ENCODE peak calls at places on chromosomes 3 and 15, in seven cellular contexts. One of them, this sample, is unnamed.

GRCh38 chr3:127065561-127066270 is 82.8 kb downstream of the PLXNA1 start:
- DNase-seq in K562: no peak
- DNase-seq in SK-N-SH: no peak
- DNase-seq in GM12891: no peak
- DNase-seq in H1: no peak
- DNase-seq in GM12878: no peak
- DNase-seq in HepG2: no peak
- DNase-seq in this sample: no peak

GRCh38 chr3:167978071-167978470 is 117.7 kb downstream of the GOLIM4 start:
- DNase-seq in K562: peak; percentile 14
- DNase-seq in SK-N-SH: no peak
- DNase-seq in GM12891: no peak
- DNase-seq in H1: no peak
- DNase-seq in GM12878: no peak
- DNase-seq in HepG2: no peak
- DNase-seq in this sample: no peak

GRCh38 chr3:16522820-16523219 is 9.3 kb upstream of the RFTN1 start:
- DNase-seq in K562: no peak
- DNase-seq in SK-N-SH: no peak
- DNase-seq in GM12891: no peak
- DNase-seq in H1: no peak
- DNase-seq in GM12878: no peak
- DNase-seq in HepG2: no peak
- DNase-seq in this sample: no peak

GRCh38 chr3:9216736-9217135 is 32.7 kb downstream of the SRGAP3 start:
- DNase-seq in K562: no peak
- DNase-seq in SK-N-SH: no peak
- DNase-seq in GM12891: no peak
- DNase-seq in H1: no peak
- DNase-seq in GM12878: no peak
- DNase-seq in HepG2: no peak
- DNase-seq in this sample: no peak

GRCh38 chr15:71730277-71731144 is 79.8 kb upstream of the NR2E3 start:
- DNase-seq in K562: peak; percentile 57
- DNase-seq in SK-N-SH: peak; percentile 71
- DNase-seq in GM12891: peak; percentile 47
- DNase-seq in H1: peak; percentile 54
- DNase-seq in GM12878: no peak
- DNase-seq in HepG2: peak; percentile 50
- DNase-seq in this sample: peak; percentile 28

GRCh38 chr3:132001036-132001435 is 33.8 kb downstream of the CPNE4 start:
- DNase-seq in K562: no peak
- DNase-seq in SK-N-SH: no peak
- DNase-seq in GM12891: no peak
- DNase-seq in H1: no peak
- DNase-seq in GM12878: no peak
- DNase-seq in HepG2: no peak
- DNase-seq in this sample: no peak

GRCh38 chr3:47885168-47885567 is 82.2 kb downstream of the DHX30 start:
- DNase-seq in K562: no peak
- DNase-seq in SK-N-SH: no peak
- DNase-seq in GM12891: no peak
- DNase-seq in H1: no peak
- DNase-seq in GM12878: no peak
- DNase-seq in HepG2: no peak
- DNase-seq in this sample: no peak

GRCh38 chr3:128217702-128218475 is 64.6 kb downstream of the EEFSEC start:
- DNase-seq in K562: no peak
- DNase-seq in SK-N-SH: peak; percentile 41
- DNase-seq in GM12891: no peak
- DNase-seq in H1: no peak
- DNase-seq in GM12878: peak; percentile 20
- DNase-seq in HepG2: peak; percentile 8
- DNase-seq in this sample: no peak

GRCh38 chr15:47737424-47737823 is 20.1 kb downstream of the SEMA6D start:
- DNase-seq in K562: no peak
- DNase-seq in SK-N-SH: no peak
- DNase-seq in GM12891: no peak
- DNase-seq in H1: no peak
- DNase-seq in GM12878: no peak
- DNase-seq in HepG2: no peak
- DNase-seq in this sample: no peak

GRCh38 chr3:114445233-114445632 is 151.4 kb downstream of the TIGIT start:
- DNase-seq in K562: no peak
- DNase-seq in SK-N-SH: no peak
- DNase-seq in GM12891: no peak
- DNase-seq in H1: no peak
- DNase-seq in GM12878: no peak
- DNase-seq in HepG2: no peak
- DNase-seq in this sample: no peak

GRCh38 chr3:132016061-132017041 is 18.5 kb downstream of the CPNE4 start:
- DNase-seq in K562: no peak
- DNase-seq in SK-N-SH: no peak
- DNase-seq in GM12891: no peak
- DNase-seq in H1: no peak
- DNase-seq in GM12878: no peak
- DNase-seq in HepG2: no peak
- DNase-seq in this sample: no peak

GRCh38 chr3:71195492-71195891 is 388.0 kb downstream of the FOXP1 start:
- DNase-seq in K562: no peak
- DNase-seq in SK-N-SH: no peak
- DNase-seq in GM12891: no peak
- DNase-seq in H1: no peak
- DNase-seq in GM12878: no peak
- DNase-seq in HepG2: peak; percentile 28
- DNase-seq in this sample: no peak

GRCh38 chr3:48694610-48695051 is 8.9 kb upstream of the NCKIPSD start:
- DNase-seq in K562: no peak
- DNase-seq in SK-N-SH: peak; percentile 41
- DNase-seq in GM12891: no peak
- DNase-seq in H1: no peak
- DNase-seq in GM12878: no peak
- DNase-seq in HepG2: no peak
- DNase-seq in this sample: no peak

GRCh38 chr15:36390491-36390890 is 188.9 kb upstream of the CDIN1 start:
- DNase-seq in K562: no peak
- DNase-seq in SK-N-SH: peak; percentile 56
- DNase-seq in GM12891: no peak
- DNase-seq in H1: no peak
- DNase-seq in GM12878: no peak
- DNase-seq in HepG2: no peak
- DNase-seq in this sample: no peak

GRCh38 chr3:183108002-183108449 is 8.7 kb upstream of the MCCC1 start:
- DNase-seq in K562: no peak
- DNase-seq in SK-N-SH: peak; percentile 69
- DNase-seq in GM12891: no peak
- DNase-seq in H1: no peak
- DNase-seq in GM12878: no peak
- DNase-seq in HepG2: no peak
- DNase-seq in this sample: no peak

GRCh38 chr3:186166036-186166435 is 57.1 kb upstream of the ETV5 start:
- DNase-seq in K562: no peak
- DNase-seq in SK-N-SH: no peak
- DNase-seq in GM12891: no peak
- DNase-seq in H1: no peak
- DNase-seq in GM12878: no peak
- DNase-seq in HepG2: no peak
- DNase-seq in this sample: no peak

GRCh38 chr15:55737373-55737772 is 5.6 kb downstream of the PRTG start:
- DNase-seq in K562: no peak
- DNase-seq in SK-N-SH: peak; percentile 20
- DNase-seq in GM12891: no peak
- DNase-seq in H1: no peak
- DNase-seq in GM12878: no peak
- DNase-seq in HepG2: no peak
- DNase-seq in this sample: no peak

DNA sequence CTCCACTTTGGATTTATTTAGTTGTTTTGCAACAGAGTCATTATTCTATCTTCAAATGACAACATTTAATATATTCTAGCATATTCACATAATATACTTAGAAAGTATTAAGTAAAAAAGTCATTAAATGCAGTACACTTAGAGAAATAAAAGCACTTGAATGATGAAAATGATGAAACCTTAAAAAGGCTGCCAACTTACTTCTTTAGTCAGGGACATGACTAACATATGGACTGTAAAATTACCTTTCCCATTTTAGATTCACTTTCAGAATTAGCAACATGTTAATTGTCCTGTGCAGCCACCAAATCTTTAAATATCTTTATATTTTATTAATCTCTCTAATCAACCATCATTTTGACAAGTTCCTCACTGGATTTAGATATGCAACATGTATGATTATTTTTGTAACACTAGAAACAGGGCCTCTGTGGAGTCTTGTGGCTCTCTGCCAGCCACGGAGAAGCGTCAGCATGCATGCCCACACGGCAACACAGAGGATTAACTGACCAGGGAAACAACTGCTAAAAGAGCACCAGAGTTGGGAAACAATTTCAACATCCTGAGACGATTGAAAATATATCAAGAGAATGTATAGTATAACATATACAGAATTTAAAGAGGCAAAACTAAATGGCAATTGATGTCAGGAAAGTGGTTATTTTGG is 95.7 kb downstream of the ANO10 start:
- DNase-seq in K562: no peak
- DNase-seq in SK-N-SH: no peak
- DNase-seq in GM12891: no peak
- DNase-seq in H1: no peak
- DNase-seq in GM12878: no peak
- DNase-seq in HepG2: no peak
- DNase-seq in this sample: no peak
- TF ChIP-seq TAF1 in K562: no peak
- TF ChIP-seq TAF1 in SK-N-SH: no peak
- TF ChIP-seq TAF1 in GM12891: no peak
- TF ChIP-seq TAF1 in H1: no peak
- TF ChIP-seq TAF1 in GM12878: no peak
- TF ChIP-seq TAF1 in HepG2: no peak
- TF ChIP-seq TAF1 in this sample: no peak

DNA sequence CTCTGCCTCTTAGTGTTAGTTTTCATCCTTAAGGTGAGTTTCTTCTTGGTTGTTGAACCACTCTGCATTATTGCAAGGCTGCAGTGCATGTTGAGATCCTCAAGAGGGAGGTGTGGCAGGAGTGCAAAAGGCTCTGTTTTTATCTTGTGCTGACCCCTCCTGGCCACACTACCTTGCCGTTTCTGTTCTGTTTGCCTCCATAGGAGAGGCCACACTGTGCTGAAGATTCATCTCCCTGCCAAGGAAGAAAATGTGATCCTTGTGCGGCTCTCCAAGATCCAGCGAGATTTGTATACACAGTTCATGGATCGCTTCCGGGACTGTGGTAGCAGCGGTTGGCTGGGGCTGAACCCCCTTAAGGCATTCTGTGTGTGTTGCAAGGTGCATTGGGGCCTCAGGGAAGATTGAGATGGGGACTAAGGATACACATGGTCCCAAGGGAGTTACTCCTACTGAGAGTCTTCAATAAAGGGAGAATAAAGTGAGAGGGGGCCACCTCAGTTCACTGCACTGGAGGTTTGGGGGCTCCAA is 33.0 kb upstream of the TEX264 start:
- DNase-seq in K562: peak; percentile 71
- DNase-seq in SK-N-SH: peak; percentile 68
- DNase-seq in GM12891: peak; percentile 50
- DNase-seq in H1: peak; percentile 67
- DNase-seq in GM12878: no peak
- DNase-seq in HepG2: peak; percentile 74
- DNase-seq in this sample: peak; percentile 23
- TF ChIP-seq POLR2AphosphoS5 in K562: no peak
- TF ChIP-seq POLR2AphosphoS5 in SK-N-SH: no peak
- TF ChIP-seq POLR2AphosphoS5 in GM12891: no peak
- TF ChIP-seq POLR2AphosphoS5 in H1: no peak
- TF ChIP-seq POLR2AphosphoS5 in GM12878: no peak
- TF ChIP-seq POLR2AphosphoS5 in HepG2: no peak
- TF ChIP-seq POLR2AphosphoS5 in this sample: no peak

DNA sequence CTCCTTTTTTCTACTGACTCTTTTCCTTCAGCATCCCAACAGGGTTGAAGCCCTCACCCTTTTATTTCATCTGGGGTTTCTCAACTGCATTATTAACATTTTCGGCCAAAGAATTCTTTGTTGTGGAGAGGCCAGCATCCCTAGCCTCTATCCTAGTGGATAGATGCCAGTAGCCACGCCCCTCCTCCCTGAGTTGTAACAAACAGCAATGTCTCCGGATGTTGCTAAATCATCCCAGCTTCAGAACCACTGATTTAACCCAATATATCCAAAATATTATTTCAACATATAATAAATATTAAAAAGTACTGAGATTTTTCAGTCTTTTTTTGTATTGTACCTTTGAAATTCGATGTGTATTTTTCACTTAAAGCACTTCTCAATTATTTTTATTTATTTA is 2.0 kb upstream of the RNF111 start:
- DNase-seq in K562: peak; percentile 17
- DNase-seq in SK-N-SH: no peak
- DNase-seq in GM12891: no peak
- DNase-seq in H1: no peak
- DNase-seq in GM12878: no peak
- DNase-seq in HepG2: peak; percentile 11
- DNase-seq in this sample: no peak
- TF ChIP-seq TAF1 in K562: no peak
- TF ChIP-seq TAF1 in SK-N-SH: no peak
- TF ChIP-seq TAF1 in GM12891: no peak
- TF ChIP-seq TAF1 in H1: no peak
- TF ChIP-seq TAF1 in GM12878: no peak
- TF ChIP-seq TAF1 in HepG2: no peak
- TF ChIP-seq TAF1 in this sample: no peak

GRCh38 chr3:177468331-177468730 is 271.0 kb upstream of the TBL1XR1 start:
- DNase-seq in K562: no peak
- DNase-seq in SK-N-SH: no peak
- DNase-seq in GM12891: no peak
- DNase-seq in H1: no peak
- DNase-seq in GM12878: no peak
- DNase-seq in HepG2: no peak
- DNase-seq in this sample: no peak
- TF ChIP-seq POLR2AphosphoS5 in K562: no peak
- TF ChIP-seq POLR2AphosphoS5 in SK-N-SH: peak; percentile 44
- TF ChIP-seq POLR2AphosphoS5 in GM12891: no peak
- TF ChIP-seq POLR2AphosphoS5 in H1: no peak
- TF ChIP-seq POLR2AphosphoS5 in GM12878: no peak
- TF ChIP-seq POLR2AphosphoS5 in HepG2: no peak
- TF ChIP-seq POLR2AphosphoS5 in this sample: no peak